ENCODE peak calls at places on chromosomes 11 and 22, in ten cellular contexts. One of them, this sample, is unnamed.
A peak's percentile ranks its signal among the peaks of the same experiment; 100 is the strongest.

GRCh38 chr11:112631333-112631732 is 329.9 kb upstream of the NCAM1 start:
- DNase-seq in activated naive CD8-positive, alpha-beta T cell treated with anti-CD3 and anti-CD28 coated beads, Interleukin-2, amount 50 U/mL, for 24 hours: no peak
- DNase-seq in M059J: no peak
- DNase-seq in HTR-8/SVneo: no peak
- DNase-seq in AG09309: no peak
- DNase-seq in aorta: no peak
- DNase-seq in activated CD4-positive, alpha-beta T cell treated with anti-CD3 and anti-CD28 coated beads, Interleukin-2, amount 50 U/mL, for 1 hour: no peak
- DNase-seq in SW480: no peak
- DNase-seq in mucosa of gallbladder: no peak
- DNase-seq in psoas muscle: no peak
- DNase-seq in this sample: no peak

GRCh38 chr11:3836903-3837302 is 3.9 kb downstream of the RHOG start:
- DNase-seq in AG09309: no peak
- DNase-seq in activated CD4-positive, alpha-beta T cell treated with anti-CD3 and anti-CD28 coated beads, Interleukin-2, amount 50 U/mL, for 1 hour: peak; percentile 45
- DNase-seq in aorta: peak; percentile 78
- DNase-seq in psoas muscle: no peak
- DNase-seq in HTR-8/SVneo: no peak
- DNase-seq in activated naive CD8-positive, alpha-beta T cell treated with anti-CD3 and anti-CD28 coated beads, Interleukin-2, amount 50 U/mL, for 24 hours: peak; percentile 62
- DNase-seq in mucosa of gallbladder: no peak
- DNase-seq in SW480: no peak
- DNase-seq in M059J: no peak
- DNase-seq in this sample: no peak

GRCh38 chr11:60389279-60389910 is 6.9 kb upstream of the MS4A14 start:
- DNase-seq in aorta: no peak
- DNase-seq in AG09309: no peak
- DNase-seq in activated CD4-positive, alpha-beta T cell treated with anti-CD3 and anti-CD28 coated beads, Interleukin-2, amount 50 U/mL, for 1 hour: no peak
- DNase-seq in HTR-8/SVneo: no peak
- DNase-seq in psoas muscle: no peak
- DNase-seq in SW480: no peak
- DNase-seq in mucosa of gallbladder: no peak
- DNase-seq in M059J: peak; percentile 8
- DNase-seq in activated naive CD8-positive, alpha-beta T cell treated with anti-CD3 and anti-CD28 coated beads, Interleukin-2, amount 50 U/mL, for 24 hours: no peak
- DNase-seq in this sample: no peak

GRCh38 chr11:118049771-118050170 is 27.1 kb upstream of the TMPRSS4 start:
- DNase-seq in AG09309: no peak
- DNase-seq in mucosa of gallbladder: no peak
- DNase-seq in psoas muscle: no peak
- DNase-seq in SW480: no peak
- DNase-seq in activated naive CD8-positive, alpha-beta T cell treated with anti-CD3 and anti-CD28 coated beads, Interleukin-2, amount 50 U/mL, for 24 hours: no peak
- DNase-seq in aorta: no peak
- DNase-seq in HTR-8/SVneo: no peak
- DNase-seq in activated CD4-positive, alpha-beta T cell treated with anti-CD3 and anti-CD28 coated beads, Interleukin-2, amount 50 U/mL, for 1 hour: no peak
- DNase-seq in M059J: no peak
- DNase-seq in this sample: no peak

GRCh38 chr22:44136112-44136511 is 44.6 kb upstream of the PARVG start:
- DNase-seq in aorta: peak; percentile 39
- DNase-seq in HTR-8/SVneo: no peak
- DNase-seq in AG09309: no peak
- DNase-seq in activated naive CD8-positive, alpha-beta T cell treated with anti-CD3 and anti-CD28 coated beads, Interleukin-2, amount 50 U/mL, for 24 hours: no peak
- DNase-seq in psoas muscle: peak; percentile 28
- DNase-seq in SW480: no peak
- DNase-seq in activated CD4-positive, alpha-beta T cell treated with anti-CD3 and anti-CD28 coated beads, Interleukin-2, amount 50 U/mL, for 1 hour: no peak
- DNase-seq in M059J: no peak
- DNase-seq in mucosa of gallbladder: no peak
- DNase-seq in this sample: no peak

GRCh38 chr22:27207907-27208306 is 550.5 kb downstream of the MIAT start:
- DNase-seq in AG09309: peak; percentile 24
- DNase-seq in HTR-8/SVneo: no peak
- DNase-seq in psoas muscle: no peak
- DNase-seq in M059J: peak; percentile 78
- DNase-seq in activated naive CD8-positive, alpha-beta T cell treated with anti-CD3 and anti-CD28 coated beads, Interleukin-2, amount 50 U/mL, for 24 hours: no peak
- DNase-seq in SW480: peak; percentile 9
- DNase-seq in activated CD4-positive, alpha-beta T cell treated with anti-CD3 and anti-CD28 coated beads, Interleukin-2, amount 50 U/mL, for 1 hour: no peak
- DNase-seq in aorta: no peak
- DNase-seq in mucosa of gallbladder: no peak
- DNase-seq in this sample: no peak

GRCh38 chr11:10208045-10208674 is 85.9 kb downstream of the SBF2 start:
- DNase-seq in mucosa of gallbladder: no peak
- DNase-seq in M059J: peak; percentile 58
- DNase-seq in HTR-8/SVneo: peak; percentile 60
- DNase-seq in activated CD4-positive, alpha-beta T cell treated with anti-CD3 and anti-CD28 coated beads, Interleukin-2, amount 50 U/mL, for 1 hour: no peak
- DNase-seq in psoas muscle: no peak
- DNase-seq in AG09309: no peak
- DNase-seq in activated naive CD8-positive, alpha-beta T cell treated with anti-CD3 and anti-CD28 coated beads, Interleukin-2, amount 50 U/mL, for 24 hours: no peak
- DNase-seq in aorta: no peak
- DNase-seq in SW480: peak; percentile 61
- DNase-seq in this sample: peak; percentile 3

GRCh38 chr11:94128746-94129504 is at the start of gene PANX1:
- DNase-seq in activated naive CD8-positive, alpha-beta T cell treated with anti-CD3 and anti-CD28 coated beads, Interleukin-2, amount 50 U/mL, for 24 hours: peak; percentile 79
- DNase-seq in M059J: peak; percentile 91
- DNase-seq in activated CD4-positive, alpha-beta T cell treated with anti-CD3 and anti-CD28 coated beads, Interleukin-2, amount 50 U/mL, for 1 hour: peak; percentile 69
- DNase-seq in HTR-8/SVneo: peak; percentile 73
- DNase-seq in psoas muscle: peak; percentile 84
- DNase-seq in SW480: peak; percentile 95
- DNase-seq in AG09309: no peak
- DNase-seq in aorta: peak; percentile 95
- DNase-seq in mucosa of gallbladder: peak; percentile 71
- DNase-seq in this sample: peak; percentile 71

GRCh38 chr11:67404515-67405195 is 772 bp downstream of the TBC1D10C start:
- DNase-seq in mucosa of gallbladder: no peak
- DNase-seq in M059J: no peak
- DNase-seq in psoas muscle: no peak
- DNase-seq in activated CD4-positive, alpha-beta T cell treated with anti-CD3 and anti-CD28 coated beads, Interleukin-2, amount 50 U/mL, for 1 hour: no peak
- DNase-seq in aorta: no peak
- DNase-seq in SW480: no peak
- DNase-seq in AG09309: no peak
- DNase-seq in activated naive CD8-positive, alpha-beta T cell treated with anti-CD3 and anti-CD28 coated beads, Interleukin-2, amount 50 U/mL, for 24 hours: peak; percentile 63
- DNase-seq in HTR-8/SVneo: no peak
- DNase-seq in this sample: no peak

GRCh38 chr22:39431821-39432251 is 25.0 kb upstream of the MGAT3 start:
- DNase-seq in SW480: no peak
- DNase-seq in mucosa of gallbladder: no peak
- DNase-seq in activated naive CD8-positive, alpha-beta T cell treated with anti-CD3 and anti-CD28 coated beads, Interleukin-2, amount 50 U/mL, for 24 hours: no peak
- DNase-seq in aorta: peak; percentile 87
- DNase-seq in AG09309: peak; percentile 8
- DNase-seq in HTR-8/SVneo: no peak
- DNase-seq in activated CD4-positive, alpha-beta T cell treated with anti-CD3 and anti-CD28 coated beads, Interleukin-2, amount 50 U/mL, for 1 hour: no peak
- DNase-seq in M059J: peak; percentile 13
- DNase-seq in psoas muscle: peak; percentile 82
- DNase-seq in this sample: no peak

GRCh38 chr11:27754035-27755017 is 54.1 kb upstream of the BDNF start:
- DNase-seq in SW480: peak; percentile 79
- DNase-seq in AG09309: no peak
- DNase-seq in M059J: peak; percentile 99
- DNase-seq in mucosa of gallbladder: no peak
- DNase-seq in HTR-8/SVneo: peak; percentile 42
- DNase-seq in aorta: no peak
- DNase-seq in psoas muscle: no peak
- DNase-seq in activated naive CD8-positive, alpha-beta T cell treated with anti-CD3 and anti-CD28 coated beads, Interleukin-2, amount 50 U/mL, for 24 hours: no peak
- DNase-seq in activated CD4-positive, alpha-beta T cell treated with anti-CD3 and anti-CD28 coated beads, Interleukin-2, amount 50 U/mL, for 1 hour: no peak
- DNase-seq in this sample: no peak

GRCh38 chr11:9759519-9760179 is 95.8 kb downstream of the SWAP70 start:
- DNase-seq in HTR-8/SVneo: peak; percentile 87
- DNase-seq in activated CD4-positive, alpha-beta T cell treated with anti-CD3 and anti-CD28 coated beads, Interleukin-2, amount 50 U/mL, for 1 hour: peak; percentile 67
- DNase-seq in activated naive CD8-positive, alpha-beta T cell treated with anti-CD3 and anti-CD28 coated beads, Interleukin-2, amount 50 U/mL, for 24 hours: peak; percentile 89
- DNase-seq in mucosa of gallbladder: peak; percentile 91
- DNase-seq in M059J: peak; percentile 100
- DNase-seq in AG09309: peak; percentile 99
- DNase-seq in psoas muscle: peak; percentile 92
- DNase-seq in SW480: peak; percentile 100
- DNase-seq in aorta: peak; percentile 96
- DNase-seq in this sample: peak; percentile 90

GRCh38 chr11:64101461-64101860 is 64.5 kb downstream of the MACROD1 start:
- DNase-seq in mucosa of gallbladder: no peak
- DNase-seq in activated CD4-positive, alpha-beta T cell treated with anti-CD3 and anti-CD28 coated beads, Interleukin-2, amount 50 U/mL, for 1 hour: no peak
- DNase-seq in M059J: no peak
- DNase-seq in psoas muscle: no peak
- DNase-seq in aorta: no peak
- DNase-seq in AG09309: no peak
- DNase-seq in SW480: no peak
- DNase-seq in activated naive CD8-positive, alpha-beta T cell treated with anti-CD3 and anti-CD28 coated beads, Interleukin-2, amount 50 U/mL, for 24 hours: no peak
- DNase-seq in HTR-8/SVneo: no peak
- DNase-seq in this sample: no peak

GRCh38 chr22:41681616-41682015 is 7.1 kb downstream of the SNU13 start:
- DNase-seq in aorta: peak; percentile 53
- DNase-seq in activated naive CD8-positive, alpha-beta T cell treated with anti-CD3 and anti-CD28 coated beads, Interleukin-2, amount 50 U/mL, for 24 hours: no peak
- DNase-seq in HTR-8/SVneo: no peak
- DNase-seq in AG09309: no peak
- DNase-seq in M059J: no peak
- DNase-seq in mucosa of gallbladder: no peak
- DNase-seq in SW480: peak; percentile 22
- DNase-seq in psoas muscle: no peak
- DNase-seq in activated CD4-positive, alpha-beta T cell treated with anti-CD3 and anti-CD28 coated beads, Interleukin-2, amount 50 U/mL, for 1 hour: peak; percentile 28
- DNase-seq in this sample: no peak

GRCh38 chr11:86245369-86246292 is 1.1 kb downstream of the EED start:
- DNase-seq in SW480: peak; percentile 13
- DNase-seq in activated naive CD8-positive, alpha-beta T cell treated with anti-CD3 and anti-CD28 coated beads, Interleukin-2, amount 50 U/mL, for 24 hours: peak; percentile 44
- DNase-seq in psoas muscle: no peak
- DNase-seq in aorta: no peak
- DNase-seq in M059J: peak; percentile 14
- DNase-seq in AG09309: no peak
- DNase-seq in activated CD4-positive, alpha-beta T cell treated with anti-CD3 and anti-CD28 coated beads, Interleukin-2, amount 50 U/mL, for 1 hour: peak; percentile 2
- DNase-seq in HTR-8/SVneo: no peak
- DNase-seq in mucosa of gallbladder: no peak
- DNase-seq in this sample: peak; percentile 39

GRCh38 chr11:66007201-66007634 is 4.6 kb upstream of the CST6 start:
- DNase-seq in HTR-8/SVneo: no peak
- DNase-seq in mucosa of gallbladder: no peak
- DNase-seq in activated CD4-positive, alpha-beta T cell treated with anti-CD3 and anti-CD28 coated beads, Interleukin-2, amount 50 U/mL, for 1 hour: no peak
- DNase-seq in M059J: peak; percentile 34
- DNase-seq in psoas muscle: no peak
- DNase-seq in aorta: no peak
- DNase-seq in activated naive CD8-positive, alpha-beta T cell treated with anti-CD3 and anti-CD28 coated beads, Interleukin-2, amount 50 U/mL, for 24 hours: no peak
- DNase-seq in AG09309: no peak
- DNase-seq in SW480: no peak
- DNase-seq in this sample: no peak

GRCh38 chr22:30922151-30922611 is 46.4 kb downstream of the MORC2 start:
- DNase-seq in HTR-8/SVneo: no peak
- DNase-seq in psoas muscle: peak; percentile 83
- DNase-seq in activated naive CD8-positive, alpha-beta T cell treated with anti-CD3 and anti-CD28 coated beads, Interleukin-2, amount 50 U/mL, for 24 hours: peak; percentile 73
- DNase-seq in mucosa of gallbladder: peak; percentile 63
- DNase-seq in AG09309: no peak
- DNase-seq in M059J: no peak
- DNase-seq in activated CD4-positive, alpha-beta T cell treated with anti-CD3 and anti-CD28 coated beads, Interleukin-2, amount 50 U/mL, for 1 hour: peak; percentile 71
- DNase-seq in SW480: no peak
- DNase-seq in aorta: peak; percentile 91
- DNase-seq in this sample: peak; percentile 7

GRCh38 chr11:2693851-2694261 is 5.9 kb downstream of the KCNQ1OT1 start:
- DNase-seq in AG09309: no peak
- DNase-seq in M059J: no peak
- DNase-seq in psoas muscle: peak; percentile 23
- DNase-seq in SW480: no peak
- DNase-seq in activated naive CD8-positive, alpha-beta T cell treated with anti-CD3 and anti-CD28 coated beads, Interleukin-2, amount 50 U/mL, for 24 hours: no peak
- DNase-seq in HTR-8/SVneo: no peak
- DNase-seq in activated CD4-positive, alpha-beta T cell treated with anti-CD3 and anti-CD28 coated beads, Interleukin-2, amount 50 U/mL, for 1 hour: no peak
- DNase-seq in mucosa of gallbladder: no peak
- DNase-seq in aorta: peak; percentile 59
- DNase-seq in this sample: no peak

GRCh38 chr22:23220485-23221350 is 40.4 kb downstream of the BCR start:
- DNase-seq in aorta: no peak
- DNase-seq in activated naive CD8-positive, alpha-beta T cell treated with anti-CD3 and anti-CD28 coated beads, Interleukin-2, amount 50 U/mL, for 24 hours: peak; percentile 37
- DNase-seq in mucosa of gallbladder: no peak
- DNase-seq in M059J: no peak
- DNase-seq in activated CD4-positive, alpha-beta T cell treated with anti-CD3 and anti-CD28 coated beads, Interleukin-2, amount 50 U/mL, for 1 hour: no peak
- DNase-seq in AG09309: no peak
- DNase-seq in HTR-8/SVneo: no peak
- DNase-seq in psoas muscle: no peak
- DNase-seq in SW480: no peak
- DNase-seq in this sample: peak; percentile 15